ENCODE peak calls at places on chromosomes 13 and 19, in seven cellular contexts. B is transverse colon, O is upper lobe of left lung, G is sigmoid colon, F is SK-N-SH, P is suprapubic skin, X is esophagus muscularis mucosa. S is an unnamed sample.

GRCh38 chr19:543912-544608 is at the start of gene GZMM:
- DNase-seq in P (no peak), B (peak; percentile 32), O (peak; percentile 86), X (no peak), G (no peak), F (no peak), S (no peak)

GRCh38 chr13:114146629-114147028 is 14.2 kb upstream of the RASA3 start:
- DNase-seq in B (no peak), F (peak; percentile 67), O (no peak), P (no peak), G (no peak), X (no peak), S (no peak)

GRCh38 chr13:106532111-106532929 is 3.1 kb downstream of the EFNB2 start:
- DNase-seq in O (no peak), X (no peak), B (no peak), F (peak; percentile 22), G (no peak), P (no peak), S (no peak)

GRCh38 chr19:45306522-45307027 is 16.1 kb downstream of the CKM start:
- DNase-seq in O (peak; percentile 33), F (no peak), X (no peak), B (no peak), G (no peak), P (no peak), S (no peak)

GRCh38 chr13:111411186-111411858 is 90.9 kb downstream of the TEX29 start:
- DNase-seq in O (no peak), P (no peak), B (no peak), X (no peak), G (peak; percentile 12), F (no peak), S (no peak)

GRCh38 chr13:72025836-72026235 is 158.8 kb upstream of the DACH1 start:
- DNase-seq in X (no peak), F (no peak), G (no peak), P (no peak), B (no peak), O (no peak), S (no peak)

GRCh38 chr13:113138792-113139551 is 16.4 kb downstream of the F10 start:
- DNase-seq in G (no peak), F (no peak), X (no peak), O (no peak), P (no peak), B (no peak), S (peak; percentile 22)

GRCh38 chr13:39881887-39882286 is 226.4 kb downstream of the COG6 start:
- DNase-seq in F (no peak), O (no peak), X (no peak), P (no peak), B (no peak), G (no peak), S (no peak)

GRCh38 chr19:12788682-12789097 is 2.6 kb upstream of the JUNB start:
- DNase-seq in X (no peak), B (peak; percentile 89), F (peak; percentile 88), P (no peak), O (peak; percentile 91), G (peak; percentile 94), S (peak; percentile 81)

GRCh38 chr13:34416833-34417425 is 525.1 kb upstream of the NBEA start:
- DNase-seq in G (peak; percentile 80), O (peak; percentile 7), P (no peak), F (no peak), X (no peak), B (peak; percentile 13), S (no peak)

GRCh38 chr13:34420975-34421719 is 520.9 kb upstream of the NBEA start:
- DNase-seq in P (no peak), G (no peak), X (no peak), F (no peak), B (no peak), O (no peak), S (no peak)

GRCh38 chr13:34421849-34422475 is 520.1 kb upstream of the NBEA start:
- DNase-seq in F (no peak), P (no peak), X (no peak), B (no peak), G (no peak), O (no peak), S (no peak)

GRCh38 chr13:34414616-34415015 is 527.5 kb upstream of the NBEA start:
- DNase-seq in X (no peak), B (no peak), O (no peak), F (no peak), P (no peak), G (no peak), S (no peak)

GRCh38 chr13:34419025-34419424 is 523.0 kb upstream of the NBEA start:
- DNase-seq in P (no peak), O (no peak), B (no peak), F (peak; percentile 68), X (no peak), G (no peak), S (no peak)
- TF ChIP-seq EP300 in P (no peak), O (no peak), B (no peak), F (no peak), X (no peak), G (no peak), S (no peak)

DNA sequence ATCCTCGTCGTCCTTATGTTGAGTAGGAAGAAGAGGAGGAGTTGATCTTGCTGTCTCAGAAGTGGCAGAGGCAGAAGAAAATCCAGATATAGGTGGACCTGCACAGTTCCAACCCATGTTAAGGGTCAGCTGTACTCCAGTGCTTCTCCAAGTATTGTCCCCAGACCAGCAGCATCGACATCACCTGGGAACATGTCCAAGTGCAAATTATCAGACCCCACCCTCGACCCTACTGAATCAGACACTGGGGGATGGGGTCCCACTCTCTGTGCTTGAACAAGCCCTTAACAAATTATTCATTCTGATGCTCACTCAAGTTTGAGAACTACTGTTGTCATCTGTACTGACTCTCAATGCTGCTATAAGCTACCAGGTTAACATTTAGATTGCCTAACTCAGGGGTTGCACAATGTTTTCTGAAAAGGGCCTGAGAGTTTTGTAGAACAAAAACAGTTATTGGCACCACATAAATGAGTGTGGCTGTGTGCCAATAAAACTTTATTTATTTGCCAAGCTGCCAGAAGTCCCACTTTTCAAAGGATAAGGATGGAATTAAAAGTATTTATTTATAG is 226.7 kb upstream of the IPO5 start:
- DNase-seq in F (no peak), B (no peak), X (peak; percentile 57), O (no peak), P (no peak), G (no peak), S (no peak)
- TF ChIP-seq POLR2AphosphoS5 in F (no peak), B (no peak), X (no peak), O (no peak), P (no peak), G (no peak), S (no peak)

GRCh38 chr13:51970251-51970793 is 40.9 kb downstream of the ATP7B start:
- DNase-seq in X (no peak), B (no peak), G (no peak), P (no peak), F (no peak), O (no peak), S (no peak)

GRCh38 chr13:51976423-51976822 is 34.8 kb downstream of the ATP7B start:
- DNase-seq in F (no peak), G (no peak), P (no peak), O (no peak), B (no peak), X (no peak), S (no peak)

GRCh38 chr13:51974485-51974884 is 36.8 kb downstream of the ATP7B start:
- DNase-seq in G (no peak), P (no peak), F (no peak), X (no peak), O (peak; percentile 6), B (no peak), S (no peak)

GRCh38 chr13:51967482-51968446 is 43.5 kb downstream of the ATP7B start:
- DNase-seq in G (no peak), O (no peak), P (no peak), F (no peak), X (peak; percentile 81), B (no peak), S (no peak)

DNA sequence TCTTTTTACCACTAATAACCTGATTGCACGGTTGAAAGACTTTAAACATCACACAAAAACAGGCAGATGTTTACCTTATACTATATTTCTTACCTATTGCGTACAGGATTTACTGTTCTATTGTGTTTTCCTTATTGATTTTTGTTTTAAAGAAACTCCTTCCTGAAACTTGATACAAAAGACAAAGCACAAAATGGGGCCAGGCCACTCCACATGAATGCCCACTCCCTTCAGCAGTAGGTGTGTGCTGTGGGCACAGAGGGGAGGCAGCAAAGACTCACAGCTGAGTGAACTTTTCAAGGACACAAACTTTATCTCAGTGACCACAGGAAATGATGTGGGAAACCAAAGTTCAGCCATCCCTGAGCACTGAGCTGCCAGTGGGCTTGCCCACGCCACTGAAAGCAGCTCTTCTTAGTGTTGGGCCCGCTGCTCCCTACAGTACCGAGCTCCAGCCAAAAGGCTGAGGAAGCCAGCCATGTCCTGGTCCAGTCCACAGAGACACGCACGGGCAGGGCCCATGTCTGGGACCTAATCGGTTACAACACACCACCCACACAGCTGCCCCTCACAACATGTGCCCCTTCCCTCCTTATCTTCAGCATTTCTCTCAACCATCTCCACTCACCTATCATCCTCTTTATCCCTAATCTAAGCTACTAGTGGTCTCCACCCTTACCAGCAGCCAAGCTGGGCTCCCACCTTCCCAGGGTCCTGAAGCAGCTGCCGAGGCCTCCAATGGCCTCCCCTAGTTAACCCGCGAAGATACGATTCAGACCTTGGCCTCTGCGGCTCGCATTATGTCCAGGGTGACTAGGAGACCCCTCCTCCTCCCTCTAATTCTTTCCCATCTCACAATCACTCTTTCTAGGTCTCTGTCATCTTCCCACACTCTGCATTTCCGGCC is 39.5 kb downstream of the ATP7B start:
- DNase-seq in X (peak; percentile 79), B (no peak), O (peak; percentile 16), G (no peak), P (no peak), F (no peak), S (no peak)
- TF ChIP-seq EP300 in X (no peak), B (no peak), O (no peak), G (no peak), P (no peak), F (no peak), S (no peak)

GRCh38 chr19:8363803-8364771 is at the start of gene ANGPTL4:
- DNase-seq in X (peak; percentile 92), F (peak; percentile 86), O (peak; percentile 87), G (peak; percentile 94), P (peak; percentile 90), B (peak; percentile 78), S (peak; percentile 82)
- TF ChIP-seq POLR2AphosphoS5 in X (peak; percentile 93), F (peak; percentile 96), O (peak; percentile 74), G (peak; percentile 94), P (no peak), B (peak; percentile 81), S (no peak)

DNA sequence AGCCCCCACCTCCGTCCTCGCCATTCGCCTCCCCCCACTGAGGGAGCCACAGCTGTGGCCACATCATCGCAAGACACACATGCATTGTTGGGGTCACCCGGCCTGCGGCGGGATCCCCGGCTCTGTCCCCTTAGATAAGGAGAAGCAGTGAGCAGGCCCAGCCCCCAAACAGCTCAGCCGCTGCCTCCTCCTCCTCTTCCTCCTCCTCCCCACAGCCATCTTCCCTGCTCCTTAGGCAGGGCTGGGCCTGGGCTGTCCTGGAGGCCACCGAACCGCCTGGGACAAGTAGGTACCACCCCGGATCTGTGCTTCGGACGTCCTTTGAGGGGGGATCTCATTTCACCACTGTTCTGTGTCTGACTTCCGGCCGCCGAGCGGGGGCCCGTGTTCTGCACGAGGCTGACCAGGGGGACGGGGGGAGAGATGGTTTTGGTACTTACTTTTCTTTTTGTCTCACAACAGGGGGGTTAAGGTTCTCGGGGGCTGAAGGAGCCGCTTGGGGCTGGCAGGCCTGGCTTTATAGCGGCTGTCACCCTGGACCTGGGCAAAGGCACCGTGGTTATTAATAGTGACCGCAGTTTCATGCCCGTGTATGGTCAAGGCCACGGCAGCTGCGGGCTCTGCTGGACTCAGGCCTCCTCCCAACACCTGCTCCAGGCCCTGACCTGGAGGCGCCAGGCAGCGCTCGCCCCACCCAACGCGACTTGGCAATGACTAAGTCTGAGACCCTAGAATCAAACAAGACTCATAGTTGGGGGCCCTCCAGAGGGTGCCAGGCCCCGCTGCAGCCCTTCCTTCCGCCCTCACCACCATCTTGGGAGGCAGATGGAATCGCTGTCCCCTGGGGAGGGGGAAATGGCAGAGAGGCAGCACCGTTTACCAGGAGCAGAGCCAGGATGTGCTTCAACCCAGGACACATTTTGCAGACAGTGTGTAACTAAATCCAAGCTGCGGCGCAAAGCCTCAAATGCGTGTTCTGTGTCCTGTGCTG is 18.3 kb downstream of the NMRK2 start:
- DNase-seq in O (peak; percentile 82), P (no peak), X (no peak), B (no peak), F (no peak), G (peak; percentile 84), S (no peak)
- TF ChIP-seq EP300 in O (no peak), P (no peak), X (no peak), B (no peak), F (no peak), G (no peak), S (no peak)

S was measured in stomach.